ENCODE peak calls at places on chromosome 1, in five cellular contexts. One of them, this sample, is unnamed.

GRCh38 chr1:58584082-58584895 is 7.2 kb upstream of the TACSTD2 start:
- DNase-seq in AG09309: peak; percentile 89
- DNase-seq in fibroblast of lung: peak; percentile 97
- DNase-seq in ovary: peak; percentile 46
- DNase-seq in sigmoid colon: peak; percentile 90
- DNase-seq in this sample: peak; percentile 73

GRCh38 chr1:183223467-183223866 is 37.4 kb downstream of the LAMC2 start:
- DNase-seq in AG09309: no peak
- DNase-seq in fibroblast of lung: peak; percentile 45
- DNase-seq in ovary: no peak
- DNase-seq in sigmoid colon: no peak
- DNase-seq in this sample: no peak

GRCh38 chr1:31886866-31887265 is 51.3 kb downstream of the PTP4A2 start:
- DNase-seq in AG09309: no peak
- DNase-seq in fibroblast of lung: no peak
- DNase-seq in ovary: no peak
- DNase-seq in sigmoid colon: no peak
- DNase-seq in this sample: no peak

GRCh38 chr1:193703101-193703500 is 516.7 kb upstream of the B3GALT2 start:
- DNase-seq in AG09309: no peak
- DNase-seq in fibroblast of lung: no peak
- DNase-seq in ovary: no peak
- DNase-seq in sigmoid colon: no peak
- DNase-seq in this sample: no peak

GRCh38 chr1:17935230-17935629 is 172.4 kb upstream of the IGSF21 start:
- DNase-seq in AG09309: no peak
- DNase-seq in fibroblast of lung: no peak
- DNase-seq in ovary: no peak
- DNase-seq in sigmoid colon: no peak
- DNase-seq in this sample: no peak

GRCh38 chr1:65170511-65171142 is 22.6 kb downstream of the AK4 start:
- DNase-seq in AG09309: no peak
- DNase-seq in fibroblast of lung: no peak
- DNase-seq in ovary: no peak
- DNase-seq in sigmoid colon: peak; percentile 87
- DNase-seq in this sample: no peak

GRCh38 chr1:205266584-205267305 is 39.0 kb downstream of the TMCC2 start:
- DNase-seq in AG09309: no peak
- DNase-seq in fibroblast of lung: no peak
- DNase-seq in ovary: no peak
- DNase-seq in sigmoid colon: no peak
- DNase-seq in this sample: no peak

GRCh38 chr1:16158025-16158424 is 2.2 kb upstream of the EPHA2 start:
- DNase-seq in AG09309: no peak
- DNase-seq in fibroblast of lung: no peak
- DNase-seq in ovary: no peak
- DNase-seq in sigmoid colon: no peak
- DNase-seq in this sample: no peak

GRCh38 chr1:161260346-161260745 is 1.8 kb downstream of the PCP4L1 start:
- DNase-seq in AG09309: no peak
- DNase-seq in fibroblast of lung: no peak
- DNase-seq in ovary: no peak
- DNase-seq in sigmoid colon: no peak
- DNase-seq in this sample: no peak

GRCh38 chr1:43221256-43221778 is 48.5 kb upstream of the TMEM125 start:
- DNase-seq in AG09309: no peak
- DNase-seq in fibroblast of lung: no peak
- DNase-seq in ovary: no peak
- DNase-seq in sigmoid colon: no peak
- DNase-seq in this sample: no peak
- H3K4me3 ChIP-seq in AG09309: no peak overlapping the region
- H3K4me3 ChIP-seq in fibroblast of lung: no peak overlapping the region
- H3K4me3 ChIP-seq in ovary: no peak overlapping the region
- H3K4me3 ChIP-seq in sigmoid colon: no peak overlapping the region
- H3K4me3 ChIP-seq in this sample: no peak overlapping the region

DNA sequence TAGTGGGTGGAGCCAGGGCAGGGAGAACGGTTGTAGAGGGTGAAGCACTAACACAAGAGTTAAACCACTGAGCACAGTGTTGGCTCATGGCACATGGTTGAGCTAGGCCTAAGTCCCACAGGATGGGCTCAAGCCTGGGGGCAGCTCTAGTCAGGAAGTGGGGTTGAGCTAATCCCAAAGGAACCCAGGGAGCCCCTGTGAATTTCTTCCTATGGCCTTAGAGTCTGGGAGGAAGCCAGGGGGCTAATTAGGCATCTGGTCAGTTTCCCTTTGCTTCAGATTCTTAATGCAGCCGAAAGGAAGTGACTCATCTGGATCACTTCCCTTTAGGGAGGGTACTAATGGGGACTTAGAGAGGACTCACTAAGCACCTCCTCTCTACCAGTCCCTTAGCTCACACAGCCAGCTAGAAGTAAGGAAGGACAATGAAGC is 10.1 kb downstream of the CFAP45 start:
- DNase-seq in AG09309: peak; percentile 82
- DNase-seq in fibroblast of lung: peak; percentile 96
- DNase-seq in ovary: no peak
- DNase-seq in sigmoid colon: no peak
- DNase-seq in this sample: no peak
- H3K4me3 ChIP-seq in AG09309: no peak overlapping the region
- H3K4me3 ChIP-seq in fibroblast of lung: no peak overlapping the region
- H3K4me3 ChIP-seq in ovary: no peak overlapping the region
- H3K4me3 ChIP-seq in sigmoid colon: no peak overlapping the region
- H3K4me3 ChIP-seq in this sample: no peak overlapping the region

DNA sequence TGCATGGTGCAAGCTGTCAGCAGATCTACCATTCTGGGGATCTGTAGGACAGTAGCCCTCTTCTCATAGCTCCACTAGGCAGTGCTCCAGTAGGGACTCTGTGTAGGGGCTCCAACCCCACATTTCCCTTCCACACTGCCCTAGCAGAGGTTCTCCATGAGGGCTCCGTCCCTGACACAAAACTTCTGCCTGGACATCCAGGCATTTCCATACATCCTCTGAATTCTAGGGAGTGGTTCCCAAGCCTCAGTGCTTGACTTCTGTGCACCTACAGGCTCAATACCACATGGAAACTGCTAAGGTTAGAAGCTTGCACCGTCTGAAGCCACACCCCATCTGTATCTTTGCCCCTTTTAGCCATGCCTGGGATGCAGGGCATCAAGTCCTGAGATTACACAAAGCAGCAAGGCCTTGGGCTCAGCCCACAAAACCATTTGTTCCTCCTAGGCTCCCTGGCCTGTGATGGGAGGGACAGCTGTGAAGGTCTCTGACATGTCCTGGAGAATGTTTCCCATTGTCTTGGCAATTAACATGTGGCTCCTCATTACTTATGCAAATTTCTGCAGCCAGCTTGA is 117.0 kb upstream of the NFIA start:
- DNase-seq in AG09309: no peak
- DNase-seq in fibroblast of lung: no peak
- DNase-seq in ovary: no peak
- DNase-seq in sigmoid colon: no peak
- DNase-seq in this sample: no peak
- H3K4me3 ChIP-seq in AG09309: no peak overlapping the region
- H3K4me3 ChIP-seq in fibroblast of lung: no peak overlapping the region
- H3K4me3 ChIP-seq in ovary: no peak overlapping the region
- H3K4me3 ChIP-seq in sigmoid colon: no peak overlapping the region
- H3K4me3 ChIP-seq in this sample: no peak overlapping the region

DNA sequence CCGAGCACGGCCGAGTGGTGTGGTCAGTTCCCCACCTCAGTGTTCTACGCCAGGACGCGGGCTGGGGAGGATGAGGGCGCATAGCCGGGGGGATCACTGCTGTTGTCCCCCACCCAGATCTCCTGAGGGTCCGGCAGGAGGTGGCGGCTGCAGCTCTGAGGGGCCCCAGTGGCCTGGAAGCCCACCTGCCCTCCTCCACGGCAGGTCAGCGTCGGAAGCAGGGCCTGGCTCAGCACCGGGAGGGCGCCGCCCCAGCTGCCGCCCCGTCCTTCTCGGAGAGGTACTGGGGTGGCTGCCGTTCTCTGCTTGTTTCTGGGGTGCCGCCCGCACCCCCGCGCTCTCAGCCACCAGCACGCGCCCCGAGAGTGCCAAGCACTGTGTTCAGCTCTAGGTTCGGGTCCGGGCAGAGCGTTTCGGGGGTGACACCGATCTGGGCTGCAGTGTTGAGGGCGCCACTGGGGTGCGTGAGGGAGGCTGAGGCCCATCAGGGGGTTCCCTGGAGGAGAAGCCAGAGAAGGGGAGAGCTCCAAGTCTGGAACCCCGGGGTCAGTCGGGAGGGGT is 17.4 kb downstream of the SAMD11 start:
- DNase-seq in AG09309: no peak
- DNase-seq in fibroblast of lung: no peak
- DNase-seq in ovary: no peak
- DNase-seq in sigmoid colon: no peak
- DNase-seq in this sample: no peak
- H3K4me3 ChIP-seq in AG09309: peak overlapping the region; percentile 7
- H3K4me3 ChIP-seq in fibroblast of lung: no peak overlapping the region
- H3K4me3 ChIP-seq in ovary: peak overlapping the region; percentile 21
- H3K4me3 ChIP-seq in sigmoid colon: peak overlapping the region; percentile 49
- H3K4me3 ChIP-seq in this sample: peak overlapping the region; percentile 46

GRCh38 chr1:200873671-200874397 is 1.1 kb downstream of the GPR25 start:
- DNase-seq in AG09309: no peak
- DNase-seq in fibroblast of lung: no peak
- DNase-seq in ovary: no peak
- DNase-seq in sigmoid colon: peak; percentile 50
- DNase-seq in this sample: no peak

GRCh38 chr1:200875416-200875815 is 2.6 kb downstream of the GPR25 start:
- DNase-seq in AG09309: no peak
- DNase-seq in fibroblast of lung: no peak
- DNase-seq in ovary: no peak
- DNase-seq in sigmoid colon: peak; percentile 34
- DNase-seq in this sample: no peak

GRCh38 chr1:200872446-200873115 is at the start of gene GPR25:
- DNase-seq in AG09309: no peak
- DNase-seq in fibroblast of lung: no peak
- DNase-seq in ovary: no peak
- DNase-seq in sigmoid colon: peak; percentile 52
- DNase-seq in this sample: no peak

GRCh38 chr1:200873116-200873670 is 412 bp downstream of the GPR25 start:
- DNase-seq in AG09309: no peak
- DNase-seq in fibroblast of lung: no peak
- DNase-seq in ovary: no peak
- DNase-seq in sigmoid colon: peak; percentile 30
- DNase-seq in this sample: no peak

DNA sequence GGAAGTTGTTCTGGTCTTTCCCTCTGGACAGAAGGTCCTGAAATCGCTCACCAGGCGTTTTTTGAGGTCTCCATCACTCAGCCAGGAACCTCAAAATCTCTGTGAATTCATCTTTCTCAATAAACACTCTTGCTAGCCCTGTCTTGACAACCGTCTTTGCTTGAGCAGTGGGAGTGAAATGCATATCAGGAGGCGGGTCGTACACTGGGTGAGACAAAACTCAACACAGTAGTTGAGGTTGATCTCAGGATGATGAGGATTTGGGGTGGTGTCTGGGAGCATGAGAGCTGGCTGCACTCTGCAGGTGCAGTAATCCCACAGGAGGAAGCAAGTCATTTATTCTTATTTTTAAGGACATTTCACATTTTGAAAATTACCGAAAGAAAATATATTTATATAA is 1.9 kb downstream of the GPR25 start:
- DNase-seq in AG09309: no peak
- DNase-seq in fibroblast of lung: no peak
- DNase-seq in ovary: no peak
- DNase-seq in sigmoid colon: peak; percentile 35
- DNase-seq in this sample: no peak
- H3K4me3 ChIP-seq in AG09309: no peak overlapping the region
- H3K4me3 ChIP-seq in fibroblast of lung: no peak overlapping the region
- H3K4me3 ChIP-seq in ovary: no peak overlapping the region
- H3K4me3 ChIP-seq in sigmoid colon: no peak overlapping the region
- H3K4me3 ChIP-seq in this sample: no peak overlapping the region

GRCh38 chr1:41891403-41891896 is 27.3 kb downstream of the HIVEP3 start:
- DNase-seq in AG09309: no peak
- DNase-seq in fibroblast of lung: peak; percentile 19
- DNase-seq in ovary: no peak
- DNase-seq in sigmoid colon: no peak
- DNase-seq in this sample: peak; percentile 60
- H3K4me3 ChIP-seq in AG09309: no peak overlapping the region
- H3K4me3 ChIP-seq in fibroblast of lung: peak overlapping the region; percentile 25
- H3K4me3 ChIP-seq in ovary: peak overlapping the region; percentile 25
- H3K4me3 ChIP-seq in sigmoid colon: peak overlapping the region; percentile 38
- H3K4me3 ChIP-seq in this sample: peak overlapping the region; percentile 54

GRCh38 chr1:210237514-210237913 is 4.9 kb downstream of the SERTAD4 start:
- DNase-seq in AG09309: no peak
- DNase-seq in fibroblast of lung: no peak
- DNase-seq in ovary: no peak
- DNase-seq in sigmoid colon: no peak
- DNase-seq in this sample: no peak
- H3K4me3 ChIP-seq in AG09309: no peak overlapping the region
- H3K4me3 ChIP-seq in fibroblast of lung: no peak overlapping the region
- H3K4me3 ChIP-seq in ovary: peak overlapping the region; percentile 10
- H3K4me3 ChIP-seq in sigmoid colon: peak overlapping the region; percentile 15
- H3K4me3 ChIP-seq in this sample: no peak overlapping the region

GRCh38 chr1:109394591-109395281 is 3.0 kb downstream of the SORT1 start:
- DNase-seq in AG09309: no peak
- DNase-seq in fibroblast of lung: no peak
- DNase-seq in ovary: no peak
- DNase-seq in sigmoid colon: no peak
- DNase-seq in this sample: no peak

GRCh38 chr1:109393602-109394233 is 4.0 kb downstream of the SORT1 start:
- DNase-seq in AG09309: no peak
- DNase-seq in fibroblast of lung: no peak
- DNase-seq in ovary: no peak
- DNase-seq in sigmoid colon: no peak
- DNase-seq in this sample: no peak

GRCh38 chr1:109391626-109392025 is 6.1 kb downstream of the SORT1 start:
- DNase-seq in AG09309: no peak
- DNase-seq in fibroblast of lung: no peak
- DNase-seq in ovary: no peak
- DNase-seq in sigmoid colon: no peak
- DNase-seq in this sample: no peak

GRCh38 chr1:109392037-109392787 is 5.5 kb downstream of the SORT1 start:
- DNase-seq in AG09309: no peak
- DNase-seq in fibroblast of lung: no peak
- DNase-seq in ovary: no peak
- DNase-seq in sigmoid colon: no peak
- DNase-seq in this sample: peak; percentile 49

DNA sequence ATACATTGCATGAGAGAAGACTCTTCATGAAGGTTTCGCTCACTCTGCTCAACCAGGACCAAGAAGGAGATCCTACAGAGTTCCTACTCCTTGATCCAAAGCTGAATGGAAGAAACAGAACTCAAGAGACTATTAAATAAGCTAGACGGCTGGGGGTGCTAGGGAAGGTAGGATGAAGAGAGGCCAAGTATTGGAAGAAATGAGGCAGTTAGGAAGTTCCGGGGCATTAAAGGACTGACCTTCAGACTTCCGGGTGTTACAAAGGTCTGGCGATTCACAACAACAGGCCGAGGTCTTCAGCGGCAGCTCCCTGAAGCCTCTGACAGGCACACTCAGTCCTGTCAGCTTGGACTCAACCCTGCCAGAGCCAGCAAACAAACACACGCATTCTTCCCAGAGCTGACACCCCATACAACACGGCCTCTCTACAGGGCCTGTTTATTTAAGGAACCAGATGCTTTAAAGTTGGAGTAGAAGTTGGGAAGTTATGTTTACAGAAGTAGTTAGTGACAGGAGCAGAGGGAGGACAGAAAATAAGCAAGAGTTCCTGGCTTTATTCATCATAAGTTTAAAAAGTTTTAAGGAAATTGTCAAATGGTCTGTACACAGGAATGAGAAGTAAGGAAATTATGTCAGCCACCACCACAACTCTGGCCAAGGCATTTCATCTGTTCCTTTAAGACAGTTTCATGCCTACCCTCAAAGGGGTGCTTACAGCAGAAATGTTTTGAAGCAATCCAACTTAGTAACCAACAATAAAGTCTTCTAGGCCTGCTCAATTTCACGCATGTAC is 4.7 kb downstream of the SORT1 start:
- DNase-seq in AG09309: no peak
- DNase-seq in fibroblast of lung: peak; percentile 56
- DNase-seq in ovary: no peak
- DNase-seq in sigmoid colon: peak; percentile 87
- DNase-seq in this sample: peak; percentile 78
- H3K4me3 ChIP-seq in AG09309: no peak overlapping the region
- H3K4me3 ChIP-seq in fibroblast of lung: no peak overlapping the region
- H3K4me3 ChIP-seq in ovary: no peak overlapping the region
- H3K4me3 ChIP-seq in sigmoid colon: peak overlapping the region; percentile 35
- H3K4me3 ChIP-seq in this sample: peak overlapping the region; percentile 27

This sample was measured in lower lobe of right lung.